ENCODE peak calls at places on chromosomes 7 and 10, in four cellular contexts. One of them, this sample, is unnamed.

GRCh38 chr10:133415752-133416151 is 8.7 kb downstream of the SPRN start:
- DNase-seq in T-helper 2 cell: no peak
- DNase-seq in left ventricle myocardium superior: no peak
- DNase-seq in lower lobe of right lung: peak
- DNase-seq in this sample: no peak

GRCh38 chr10:52353960-52354394 is 39.9 kb downstream of the DKK1 start:
- DNase-seq in lower lobe of right lung: no peak
- DNase-seq in T-helper 2 cell: no peak
- DNase-seq in left ventricle myocardium superior: no peak
- DNase-seq in this sample: no peak

GRCh38 chr10:43117777-43118583 is 20.3 kb upstream of the CSGALNACT2 start:
- DNase-seq in T-helper 2 cell: no peak
- DNase-seq in left ventricle myocardium superior: no peak
- DNase-seq in lower lobe of right lung: no peak
- DNase-seq in this sample: no peak

GRCh38 chr10:31186225-31187010 is 132.6 kb upstream of the ZEB1 start:
- DNase-seq in T-helper 2 cell: no peak
- DNase-seq in lower lobe of right lung: no peak
- DNase-seq in left ventricle myocardium superior: no peak
- DNase-seq in this sample: no peak

GRCh38 chr10:43867667-43868361 is 219.1 kb upstream of the ZNF32 start:
- DNase-seq in T-helper 2 cell: no peak
- DNase-seq in lower lobe of right lung: no peak
- DNase-seq in left ventricle myocardium superior: no peak
- DNase-seq in this sample: no peak

GRCh38 chr7:121397346-121397745 is 1.2 kb upstream of the FAM3C start:
- DNase-seq in lower lobe of right lung: no peak
- DNase-seq in T-helper 2 cell: no peak
- DNase-seq in left ventricle myocardium superior: no peak
- DNase-seq in this sample: no peak

GRCh38 chr10:70477661-70478162 is 855 bp upstream of the PALD1 start:
- DNase-seq in lower lobe of right lung: no peak
- DNase-seq in T-helper 2 cell: peak
- DNase-seq in left ventricle myocardium superior: no peak
- DNase-seq in this sample: peak

GRCh38 chr10:70053212-70053895 is 708 bp downstream of the MACROH2A2 start:
- DNase-seq in T-helper 2 cell: no peak
- DNase-seq in lower lobe of right lung: no peak
- DNase-seq in left ventricle myocardium superior: peak
- DNase-seq in this sample: no peak

GRCh38 chr7:46982928-46983327 is 599.0 kb downstream of the TNS3 start:
- DNase-seq in T-helper 2 cell: no peak
- DNase-seq in left ventricle myocardium superior: no peak
- DNase-seq in lower lobe of right lung: no peak
- DNase-seq in this sample: no peak

GRCh38 chr10:72043016-72043834 is 45.1 kb downstream of the SPOCK2 start:
- DNase-seq in left ventricle myocardium superior: no peak
- DNase-seq in T-helper 2 cell: no peak
- DNase-seq in lower lobe of right lung: no peak
- DNase-seq in this sample: no peak

GRCh38 chr7:117951711-117952280 is 78.6 kb upstream of the CTTNBP2 start:
- DNase-seq in left ventricle myocardium superior: no peak
- DNase-seq in lower lobe of right lung: no peak
- DNase-seq in T-helper 2 cell: no peak
- DNase-seq in this sample: no peak

GRCh38 chr10:127872011-127872741 is 20.6 kb downstream of the CLRN3 start:
- DNase-seq in lower lobe of right lung: no peak
- DNase-seq in left ventricle myocardium superior: peak
- DNase-seq in T-helper 2 cell: no peak
- DNase-seq in this sample: no peak

GRCh38 chr7:102396710-102397019 is 502 bp downstream of the PRKRIP1 start:
- DNase-seq in T-helper 2 cell: no peak
- DNase-seq in lower lobe of right lung: no peak
- DNase-seq in left ventricle myocardium superior: no peak
- DNase-seq in this sample: no peak

GRCh38 chr10:129031233-129032150 is 435.5 kb upstream of the MGMT start:
- DNase-seq in T-helper 2 cell: no peak
- DNase-seq in lower lobe of right lung: no peak
- DNase-seq in left ventricle myocardium superior: peak
- DNase-seq in this sample: peak

GRCh38 chr7:131623154-131623553 is 66.7 kb upstream of the PODXL start:
- DNase-seq in T-helper 2 cell: no peak
- DNase-seq in left ventricle myocardium superior: peak
- DNase-seq in lower lobe of right lung: no peak
- DNase-seq in this sample: no peak

GRCh38 chr7:35736725-35737124 is 41.8 kb upstream of the HERPUD2 start:
- DNase-seq in left ventricle myocardium superior: no peak
- DNase-seq in T-helper 2 cell: no peak
- DNase-seq in lower lobe of right lung: no peak
- DNase-seq in this sample: no peak

GRCh38 chr7:36048902-36049240 is 104.2 kb upstream of the EEPD1 start:
- DNase-seq in T-helper 2 cell: no peak
- DNase-seq in left ventricle myocardium superior: no peak
- DNase-seq in lower lobe of right lung: no peak
- DNase-seq in this sample: no peak

GRCh38 chr10:102121739-102122372 is 1.7 kb upstream of the LDB1 start:
- DNase-seq in lower lobe of right lung: no peak
- DNase-seq in left ventricle myocardium superior: no peak
- DNase-seq in T-helper 2 cell: no peak
- DNase-seq in this sample: no peak

GRCh38 chr7:114931656-114932011 is 9.7 kb downstream of the MDFIC start:
- DNase-seq in T-helper 2 cell: peak
- DNase-seq in left ventricle myocardium superior: no peak
- DNase-seq in lower lobe of right lung: no peak
- DNase-seq in this sample: no peak

GRCh38 chr10:62718585-62718984 is 85.9 kb upstream of the ADO start:
- DNase-seq in lower lobe of right lung: no peak
- DNase-seq in left ventricle myocardium superior: no peak
- DNase-seq in T-helper 2 cell: no peak
- DNase-seq in this sample: no peak

GRCh38 chr10:11344550-11344949 is 266.9 kb downstream of the USP6NL start:
- DNase-seq in lower lobe of right lung: no peak
- DNase-seq in left ventricle myocardium superior: no peak
- DNase-seq in T-helper 2 cell: no peak
- DNase-seq in this sample: no peak

GRCh38 chr7:69067397-69067796 is 530.9 kb upstream of the AUTS2 start:
- DNase-seq in T-helper 2 cell: no peak
- DNase-seq in left ventricle myocardium superior: no peak
- DNase-seq in lower lobe of right lung: peak
- DNase-seq in this sample: no peak

GRCh38 chr10:19845963-19846362 is 29.7 kb downstream of the PLXDC2 start:
- DNase-seq in lower lobe of right lung: no peak
- DNase-seq in left ventricle myocardium superior: no peak
- DNase-seq in T-helper 2 cell: no peak
- DNase-seq in this sample: no peak

GRCh38 chr10:4718544-4718943 is 107.5 kb upstream of the AKR1E2 start:
- DNase-seq in lower lobe of right lung: no peak
- DNase-seq in left ventricle myocardium superior: no peak
- DNase-seq in T-helper 2 cell: no peak
- DNase-seq in this sample: no peak

GRCh38 chr10:62072901-62073300 is 171.4 kb downstream of the ARID5B start:
- DNase-seq in left ventricle myocardium superior: no peak
- DNase-seq in T-helper 2 cell: no peak
- DNase-seq in lower lobe of right lung: no peak
- DNase-seq in this sample: no peak

GRCh38 chr7:152435384-152436278 is at the start of gene KMT2C:
- DNase-seq in lower lobe of right lung: peak
- DNase-seq in left ventricle myocardium superior: peak
- DNase-seq in T-helper 2 cell: peak
- DNase-seq in this sample: peak

GRCh38 chr10:110827410-110827809 is 44.3 kb upstream of the PDCD4 start:
- DNase-seq in T-helper 2 cell: no peak
- DNase-seq in left ventricle myocardium superior: no peak
- DNase-seq in lower lobe of right lung: no peak
- DNase-seq in this sample: no peak

GRCh38 chr7:26156454-26157365 is 4.7 kb downstream of the NFE2L3 start:
- DNase-seq in lower lobe of right lung: no peak
- DNase-seq in left ventricle myocardium superior: no peak
- DNase-seq in T-helper 2 cell: peak
- DNase-seq in this sample: no peak

GRCh38 chr10:33154590-33154989 is 179.9 kb downstream of the NRP1 start:
- DNase-seq in lower lobe of right lung: no peak
- DNase-seq in T-helper 2 cell: no peak
- DNase-seq in left ventricle myocardium superior: no peak
- DNase-seq in this sample: no peak

GRCh38 chr10:92572362-92573090 is 1.4 kb downstream of the IDE start:
- DNase-seq in lower lobe of right lung: no peak
- DNase-seq in left ventricle myocardium superior: no peak
- DNase-seq in T-helper 2 cell: no peak
- DNase-seq in this sample: no peak

GRCh38 chr10:74081918-74082317 is 68.7 kb downstream of the AP3M1 start:
- DNase-seq in lower lobe of right lung: no peak
- DNase-seq in T-helper 2 cell: no peak
- DNase-seq in left ventricle myocardium superior: no peak
- DNase-seq in this sample: no peak

GRCh38 chr10:104614245-104614831 is 26.8 kb upstream of the SORCS3 start:
- DNase-seq in lower lobe of right lung: no peak
- DNase-seq in T-helper 2 cell: no peak
- DNase-seq in left ventricle myocardium superior: no peak
- DNase-seq in this sample: peak

GRCh38 chr10:76883596-76883995 is 754.0 kb downstream of the KCNMA1 start:
- DNase-seq in lower lobe of right lung: no peak
- DNase-seq in left ventricle myocardium superior: no peak
- DNase-seq in T-helper 2 cell: no peak
- DNase-seq in this sample: no peak

GRCh38 chr10:125083576-125083920 is 76.8 kb downstream of the CTBP2 start:
- DNase-seq in left ventricle myocardium superior: no peak
- DNase-seq in lower lobe of right lung: no peak
- DNase-seq in T-helper 2 cell: no peak
- DNase-seq in this sample: no peak

GRCh38 chr7:156080596-156080995 is 268.3 kb upstream of the SHH start:
- DNase-seq in T-helper 2 cell: no peak
- DNase-seq in left ventricle myocardium superior: no peak
- DNase-seq in lower lobe of right lung: no peak
- DNase-seq in this sample: no peak

This sample was measured in activated CD4-positive, CD25-positive, alpha-beta regulatory T cell treated with anti-CD3 and anti-CD28 coated beads, Interleukin-2, amount 50 U/mL, for 72 hours.